ENCODE peak calls at places on chromosome 4, in six cellular contexts. P is T-cell; G is NCI-H1417; W is mucosa of descending colon; T is activated CD4-positive, CD25-positive, alpha-beta regulatory T cell treated with anti-CD3 and anti-CD28 coated beads, Interleukin-2, amount 50 U/mL, for 72 hours; U is AG09309. D is an unnamed sample.

GRCh38 chr4:70892086-70892769 is 9.9 kb upstream of the MOB1B start:
- DNase-seq in U (no peak), T (no peak), G (no peak), P (no peak), W (peak), D (no peak)

GRCh38 chr4:73776363-73776762 is 36.0 kb downstream of the CXCL8 start:
- DNase-seq in G (peak), P (no peak), U (peak), T (no peak), W (peak), D (no peak)

GRCh38 chr4:76943129-76943620 is 6.4 kb upstream of the SEPTIN11 start:
- DNase-seq in G (no peak), W (no peak), U (no peak), T (no peak), P (no peak), D (no peak)

GRCh38 chr4:92791876-92792490 is 488.2 kb downstream of the GRID2 start:
- DNase-seq in P (no peak), T (no peak), G (peak), U (no peak), W (no peak), D (no peak)

GRCh38 chr4:22391548-22391947 is 124.3 kb downstream of the ADGRA3 start:
- DNase-seq in P (no peak), U (peak), W (no peak), T (no peak), G (no peak), D (no peak)

GRCh38 chr4:170386511-170386910 is 296.8 kb upstream of the AADAT start:
- DNase-seq in T (no peak), W (no peak), P (no peak), U (no peak), G (no peak), D (no peak)

GRCh38 chr4:152880263-152880662 is 55.9 kb upstream of the FHDC1 start:
- DNase-seq in W (no peak), G (no peak), U (no peak), P (no peak), T (no peak), D (no peak)

GRCh38 chr4:28621541-28621940 is 1760.9 kb downstream of the STIM2 start:
- DNase-seq in G (no peak), T (no peak), W (no peak), P (no peak), U (no peak), D (no peak)

D was measured in activated CD8-positive, alpha-beta memory T cell treated with anti-CD3 and anti-CD28 coated beads, Interleukin-2, amount 50 U/mL, for 48 hours.